ENCODE peak calls at places on chromosomes 16 and 17, in ten cellular contexts. H, I, N, Z, V, M, J, A, Q and W are unnamed samples. For H3K4me1, the result is how much of the 10 kb centered on the place peaks cover.

GRCh38 chr16:82995927-82996441 is 369.2 kb downstream of the CDH13 start:
- DNase-seq in N (no peak), V (no peak), Q (no peak), A (no peak), Z (peak), M (no peak), J (peak), I (peak), H (no peak), W (no peak)

GRCh38 chr17:73747221-73748002 is 103.2 kb upstream of the SDK2 start:
- DNase-seq in Q (no peak), A (no peak), H (no peak), N (peak), I (no peak), M (no peak), J (no peak), Z (peak), V (no peak), W (no peak)

GRCh38 chr17:69428252-69428980 is 13.9 kb downstream of the MAP2K6 start:
- DNase-seq in Q (no peak), H (no peak), N (peak), V (no peak), J (no peak), A (no peak), Z (peak), M (no peak), I (no peak), W (no peak)

GRCh38 chr16:12611006-12611477 is 192.6 kb downstream of the CPPED1 start:
- DNase-seq in A (no peak), Z (no peak), V (no peak), J (no peak), I (no peak), M (no peak), N (no peak), Q (no peak), H (no peak), W (no peak)

GRCh38 chr16:4378202-4378666 is 6.6 kb downstream of the VASN start:
- DNase-seq in I (no peak), A (no peak), J (no peak), H (no peak), N (no peak), M (no peak), V (no peak), Q (no peak), Z (no peak), W (peak)

GRCh38 chr16:80058236-80058635 is 457.7 kb upstream of the MAF start:
- DNase-seq in M (no peak), V (no peak), A (peak), N (peak), Z (no peak), I (peak), H (peak), J (peak), Q (no peak), W (peak)

GRCh38 chr17:78787444-78787843 is 5.4 kb upstream of the CYTH1 start:
- DNase-seq in V (no peak), I (no peak), M (no peak), H (no peak), Z (no peak), N (no peak), J (no peak), A (no peak), Q (no peak), W (no peak)

GRCh38 chr17:78168906-78169793 is 769 bp downstream of the SYNGR2 start:
- DNase-seq in I (peak), Q (no peak), Z (peak), H (peak), M (peak), J (no peak), V (no peak), A (peak), N (peak), W (no peak)

GRCh38 chr17:37177234-37177633 is 198.6 kb upstream of the C17orf78 start:
- DNase-seq in V (no peak), M (no peak), Q (no peak), J (peak), A (no peak), H (no peak), Z (no peak), I (no peak), N (no peak), W (no peak)

GRCh38 chr16:66454751-66455150 is 27.7 kb downstream of the BEAN1 start:
- DNase-seq in N (no peak), I (no peak), J (no peak), Z (no peak), Q (no peak), A (no peak), H (no peak), V (no peak), M (no peak), W (no peak)

GRCh38 chr17:40307691-40308289 is 1.2 kb upstream of the RARA start:
- DNase-seq in M (no peak), Z (no peak), H (no peak), J (peak), N (no peak), A (no peak), I (no peak), Q (no peak), V (no peak), W (no peak)
- H3K4me1 ChIP-seq in M (half or more), Z (under half), H (half or more), J (half or more), N (under half), A (under half), I (half or more), Q (half or more), V (under half), W (under half)

GRCh38 chr16:56916571-56917403 is 15.2 kb upstream of the HERPUD1 start:
- DNase-seq in H (no peak), M (no peak), V (no peak), J (no peak), A (no peak), Z (no peak), N (no peak), Q (no peak), I (peak), W (no peak)
- H3K4me1 ChIP-seq in H (under half), M (under half), V (under half), J (under half), A (under half), Z (under half), N (half or more), Q (under half), I (under half), W (under half)

GRCh38 chr17:15954222-15954621 is 9.3 kb downstream of the ADORA2B start:
- DNase-seq in J (peak), Q (no peak), N (peak), A (no peak), I (no peak), H (no peak), Z (no peak), V (no peak), M (no peak), W (no peak)

GRCh38 chr17:15951368-15952047 is 6.6 kb downstream of the ADORA2B start:
- DNase-seq in V (no peak), Z (no peak), A (no peak), N (no peak), M (no peak), Q (no peak), I (no peak), J (no peak), H (no peak), W (no peak)

GRCh38 chr17:15952916-15953865 is 8.3 kb downstream of the ADORA2B start:
- DNase-seq in Q (no peak), A (no peak), J (no peak), V (no peak), Z (no peak), H (no peak), I (no peak), N (no peak), M (no peak), W (no peak)

GRCh38 chr17:15955793-15956541 is 11.0 kb downstream of the ADORA2B start:
- DNase-seq in V (no peak), A (no peak), J (no peak), I (no peak), N (no peak), H (no peak), M (no peak), Z (no peak), Q (no peak), W (no peak)

DNA sequence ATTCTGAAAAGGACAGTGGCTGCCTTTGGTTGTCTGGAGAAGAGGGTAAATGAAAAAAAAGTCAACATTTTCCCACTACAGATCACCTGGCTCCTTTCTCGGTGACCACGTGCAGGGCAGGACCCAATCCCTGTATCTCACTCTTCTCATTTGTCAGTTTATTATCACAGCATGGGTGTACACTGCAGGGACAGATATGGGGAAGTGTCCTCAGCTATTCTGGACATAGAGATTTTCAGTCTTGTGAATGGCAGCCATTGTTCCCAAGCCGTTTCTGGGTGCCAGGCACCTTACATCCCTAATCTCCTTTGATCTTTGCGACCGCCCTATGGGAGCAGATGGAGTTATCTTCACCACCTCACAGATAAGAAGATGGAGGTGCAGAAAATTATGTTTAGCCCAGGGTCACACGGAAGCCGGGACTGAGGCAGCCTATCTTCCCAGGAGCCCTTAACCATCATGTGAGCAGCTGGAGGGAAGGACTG is 7.2 kb downstream of the ADORA2B start:
- DNase-seq in Z (no peak), J (no peak), A (no peak), H (no peak), I (no peak), N (no peak), V (no peak), M (no peak), Q (no peak), W (no peak)
- H3K4me1 ChIP-seq in Z (under half), J (under half), A (under half), H (under half), I (under half), N (under half), V (under half), M (under half), Q (under half), W (under half)

GRCh38 chr16:57798953-57799618 is 3.2 kb downstream of the KIFC3 start:
- DNase-seq in I (no peak), Z (no peak), Q (no peak), A (no peak), H (no peak), V (no peak), N (no peak), M (no peak), J (no peak), W (no peak)
- H3K4me1 ChIP-seq in I (under half), Z (under half), Q (under half), A (under half), H (half or more), V (under half), N (half or more), M (under half), J (under half), W (half or more)

GRCh38 chr17:59366773-59367656 is 35.6 kb downstream of the YPEL2 start:
- DNase-seq in H (peak), J (peak), Q (no peak), N (peak), Z (peak), M (no peak), I (peak), A (peak), V (no peak), W (no peak)

GRCh38 chr17:59367657-59368045 is 36.2 kb downstream of the YPEL2 start:
- DNase-seq in J (no peak), M (no peak), V (no peak), Q (no peak), N (no peak), H (no peak), I (no peak), A (no peak), Z (no peak), W (no peak)

GRCh38 chr17:59369026-59369724 is 37.7 kb downstream of the YPEL2 start:
- DNase-seq in N (no peak), I (no peak), A (no peak), Z (no peak), J (no peak), Q (no peak), V (no peak), H (no peak), M (no peak), W (no peak)

GRCh38 chr17:59366040-59366757 is 34.7 kb downstream of the YPEL2 start:
- DNase-seq in J (no peak), M (no peak), Z (no peak), N (peak), I (no peak), Q (no peak), V (peak), A (no peak), H (no peak), W (no peak)

DNA sequence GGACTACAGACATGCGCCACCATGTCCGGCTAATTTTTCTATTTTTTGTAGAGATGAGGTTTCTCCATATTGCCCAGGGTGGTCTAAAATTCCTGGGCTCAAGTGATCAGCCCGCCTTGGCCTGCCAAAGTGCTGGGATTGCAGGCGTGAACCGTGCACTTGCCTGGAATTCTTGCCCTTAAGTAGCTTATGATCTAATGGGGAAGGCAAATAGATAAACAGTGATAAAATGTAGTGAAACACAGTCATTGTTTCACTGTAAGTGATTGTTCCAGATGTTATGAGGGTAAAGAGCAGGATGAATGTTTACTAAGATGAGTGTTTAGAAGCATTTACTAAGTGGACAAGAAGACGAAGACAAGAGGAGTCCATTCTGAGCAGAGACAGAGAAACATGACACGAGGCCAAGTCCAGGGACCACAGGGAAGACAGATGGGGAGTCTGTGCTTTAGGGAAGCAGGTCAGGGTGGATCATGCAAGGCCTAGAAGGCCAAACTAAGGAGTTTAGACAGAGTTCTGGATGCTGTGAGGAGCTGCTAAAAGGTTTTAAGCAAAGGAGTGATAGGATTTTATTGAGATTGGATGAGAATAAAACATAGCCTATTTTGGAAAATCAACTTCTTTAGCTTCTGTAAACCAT is 36.9 kb downstream of the YPEL2 start:
- DNase-seq in Q (no peak), Z (no peak), H (no peak), N (no peak), A (no peak), I (no peak), J (no peak), V (no peak), M (no peak), W (no peak)
- H3K4me1 ChIP-seq in Q (half or more), Z (half or more), H (half or more), N (half or more), A (under half), I (half or more), J (under half), V (half or more), M (half or more), W (under half)